ENCODE peak calls at places on chromosomes 3 and 15, in five cellular contexts. One of them, this sample, is unnamed.

GRCh38 chr3:126158016-126158911 is 22.1 kb downstream of the ALDH1L1 start:
- DNase-seq in fibroblast of the aortic adventitia: no peak
- DNase-seq in fibroblast of mammary gland: no peak
- DNase-seq in lung: peak; percentile 26
- DNase-seq in thyroid gland: no peak
- DNase-seq in this sample: no peak

GRCh38 chr3:20405731-20406130 is 219.7 kb upstream of the SGO1 start:
- DNase-seq in fibroblast of the aortic adventitia: no peak
- DNase-seq in fibroblast of mammary gland: peak; percentile 90
- DNase-seq in lung: no peak
- DNase-seq in thyroid gland: no peak
- DNase-seq in this sample: peak; percentile 9

GRCh38 chr3:14414841-14415464 is 12.5 kb downstream of the SLC6A6 start:
- DNase-seq in fibroblast of the aortic adventitia: no peak
- DNase-seq in fibroblast of mammary gland: no peak
- DNase-seq in lung: no peak
- DNase-seq in thyroid gland: no peak
- DNase-seq in this sample: no peak

GRCh38 chr3:190116551-190117067 is 4.1 kb downstream of the P3H2 start:
- DNase-seq in fibroblast of the aortic adventitia: peak; percentile 61
- DNase-seq in fibroblast of mammary gland: no peak
- DNase-seq in lung: no peak
- DNase-seq in thyroid gland: no peak
- DNase-seq in this sample: peak; percentile 65

GRCh38 chr15:74377831-74378766 is 10.7 kb upstream of the CYP11A1 start:
- DNase-seq in fibroblast of the aortic adventitia: no peak
- DNase-seq in fibroblast of mammary gland: no peak
- DNase-seq in lung: no peak
- DNase-seq in thyroid gland: no peak
- DNase-seq in this sample: no peak

GRCh38 chr3:170500995-170501394 is 82.3 kb downstream of the CLDN11 start:
- DNase-seq in fibroblast of the aortic adventitia: no peak
- DNase-seq in fibroblast of mammary gland: no peak
- DNase-seq in lung: no peak
- DNase-seq in thyroid gland: no peak
- DNase-seq in this sample: no peak

GRCh38 chr15:101110681-101111569 is 140.9 kb downstream of the CHSY1 start:
- DNase-seq in fibroblast of the aortic adventitia: no peak
- DNase-seq in fibroblast of mammary gland: no peak
- DNase-seq in lung: no peak
- DNase-seq in thyroid gland: no peak
- DNase-seq in this sample: no peak

GRCh38 chr3:113054552-113054951 is 63.8 kb downstream of the GTPBP8 start:
- DNase-seq in fibroblast of the aortic adventitia: peak; percentile 71
- DNase-seq in fibroblast of mammary gland: peak; percentile 90
- DNase-seq in lung: peak; percentile 33
- DNase-seq in thyroid gland: no peak
- DNase-seq in this sample: peak; percentile 80

GRCh38 chr3:56917740-56918568 is 116.2 kb upstream of the ARHGEF3 start:
- DNase-seq in fibroblast of the aortic adventitia: no peak
- DNase-seq in fibroblast of mammary gland: no peak
- DNase-seq in lung: no peak
- DNase-seq in thyroid gland: no peak
- DNase-seq in this sample: peak; percentile 48

GRCh38 chr15:27826411-27826810 is 272.7 kb downstream of the OCA2 start:
- DNase-seq in fibroblast of the aortic adventitia: no peak
- DNase-seq in fibroblast of mammary gland: peak; percentile 53
- DNase-seq in lung: no peak
- DNase-seq in thyroid gland: no peak
- DNase-seq in this sample: no peak

GRCh38 chr15:87687176-87687890 is 569.2 kb downstream of the NTRK3 start:
- DNase-seq in fibroblast of the aortic adventitia: no peak
- DNase-seq in fibroblast of mammary gland: no peak
- DNase-seq in lung: no peak
- DNase-seq in thyroid gland: no peak
- DNase-seq in this sample: no peak

GRCh38 chr15:25785643-25786029 is 77.5 kb downstream of the ATP10A start:
- DNase-seq in fibroblast of the aortic adventitia: no peak
- DNase-seq in fibroblast of mammary gland: no peak
- DNase-seq in lung: no peak
- DNase-seq in thyroid gland: no peak
- DNase-seq in this sample: no peak

GRCh38 chr3:186368164-186368563 is 6.1 kb upstream of the DGKG start:
- DNase-seq in fibroblast of the aortic adventitia: no peak
- DNase-seq in fibroblast of mammary gland: no peak
- DNase-seq in lung: no peak
- DNase-seq in thyroid gland: no peak
- DNase-seq in this sample: no peak

GRCh38 chr3:112640864-112641751 is at the start of gene CCDC80:
- DNase-seq in fibroblast of the aortic adventitia: peak; percentile 97
- DNase-seq in fibroblast of mammary gland: peak; percentile 97
- DNase-seq in lung: no peak
- DNase-seq in thyroid gland: no peak
- DNase-seq in this sample: peak; percentile 92

GRCh38 chr15:75192307-75192706 is 9.4 kb upstream of the C15orf39 start:
- DNase-seq in fibroblast of the aortic adventitia: no peak
- DNase-seq in fibroblast of mammary gland: no peak
- DNase-seq in lung: no peak
- DNase-seq in thyroid gland: no peak
- DNase-seq in this sample: no peak

GRCh38 chr3:60755094-60755493 is 496.2 kb downstream of the FHIT start:
- DNase-seq in fibroblast of the aortic adventitia: no peak
- DNase-seq in fibroblast of mammary gland: no peak
- DNase-seq in lung: no peak
- DNase-seq in thyroid gland: no peak
- DNase-seq in this sample: peak; percentile 8

GRCh38 chr3:55270976-55271375 is 216.1 kb downstream of the WNT5A start:
- DNase-seq in fibroblast of the aortic adventitia: no peak
- DNase-seq in fibroblast of mammary gland: no peak
- DNase-seq in lung: no peak
- DNase-seq in thyroid gland: no peak
- DNase-seq in this sample: no peak

GRCh38 chr3:67940200-67940952 is 286.0 kb upstream of the SUCLG2 start:
- DNase-seq in fibroblast of the aortic adventitia: peak; percentile 6
- DNase-seq in fibroblast of mammary gland: no peak
- DNase-seq in lung: no peak
- DNase-seq in thyroid gland: peak; percentile 1
- DNase-seq in this sample: peak; percentile 2

GRCh38 chr3:108341911-108342310 is 45.6 kb downstream of the HHLA2 start:
- DNase-seq in fibroblast of the aortic adventitia: no peak
- DNase-seq in fibroblast of mammary gland: no peak
- DNase-seq in lung: no peak
- DNase-seq in thyroid gland: no peak
- DNase-seq in this sample: no peak

GRCh38 chr3:54888873-54889272 is 39.0 kb downstream of the LRTM1 start:
- DNase-seq in fibroblast of the aortic adventitia: no peak
- DNase-seq in fibroblast of mammary gland: peak; percentile 84
- DNase-seq in lung: no peak
- DNase-seq in thyroid gland: no peak
- DNase-seq in this sample: peak; percentile 6

GRCh38 chr3:126126292-126126691 is 42.4 kb upstream of the SLC41A3 start:
- DNase-seq in fibroblast of the aortic adventitia: no peak
- DNase-seq in fibroblast of mammary gland: no peak
- DNase-seq in lung: no peak
- DNase-seq in thyroid gland: no peak
- DNase-seq in this sample: no peak

GRCh38 chr3:112074616-112075497 is 11.3 kb upstream of the C3orf52 start:
- DNase-seq in fibroblast of the aortic adventitia: peak; percentile 95
- DNase-seq in fibroblast of mammary gland: peak; percentile 87
- DNase-seq in lung: peak; percentile 64
- DNase-seq in thyroid gland: peak; percentile 78
- DNase-seq in this sample: peak; percentile 100

GRCh38 chr15:100653608-100654007 is 51.2 kb downstream of the ASB7 start:
- DNase-seq in fibroblast of the aortic adventitia: peak; percentile 21
- DNase-seq in fibroblast of mammary gland: no peak
- DNase-seq in lung: no peak
- DNase-seq in thyroid gland: no peak
- DNase-seq in this sample: no peak

GRCh38 chr15:25422021-25422420 is 16.8 kb downstream of the UBE3A start:
- DNase-seq in fibroblast of the aortic adventitia: no peak
- DNase-seq in fibroblast of mammary gland: peak; percentile 21
- DNase-seq in lung: no peak
- DNase-seq in thyroid gland: no peak
- DNase-seq in this sample: no peak

GRCh38 chr15:49627407-49627877 is 6.6 kb downstream of the DTWD1 start:
- DNase-seq in fibroblast of the aortic adventitia: peak; percentile 92
- DNase-seq in fibroblast of mammary gland: peak; percentile 73
- DNase-seq in lung: no peak
- DNase-seq in thyroid gland: no peak
- DNase-seq in this sample: peak; percentile 91

GRCh38 chr15:35450492-35450891 is 95.5 kb downstream of the DPH6 start:
- DNase-seq in fibroblast of the aortic adventitia: peak; percentile 73
- DNase-seq in fibroblast of mammary gland: peak; percentile 90
- DNase-seq in lung: no peak
- DNase-seq in thyroid gland: no peak
- DNase-seq in this sample: peak; percentile 87

GRCh38 chr15:64653757-64654156 is 121.6 kb downstream of the RBPMS2 start:
- DNase-seq in fibroblast of the aortic adventitia: peak; percentile 57
- DNase-seq in fibroblast of mammary gland: peak; percentile 46
- DNase-seq in lung: no peak
- DNase-seq in thyroid gland: no peak
- DNase-seq in this sample: no peak

GRCh38 chr15:33963831-33964664 is 4.2 kb upstream of the CHRM5 start:
- DNase-seq in fibroblast of the aortic adventitia: peak; percentile 71
- DNase-seq in fibroblast of mammary gland: peak; percentile 65
- DNase-seq in lung: no peak
- DNase-seq in thyroid gland: no peak
- DNase-seq in this sample: peak; percentile 41

GRCh38 chr3:112653881-112654300 is 12.9 kb upstream of the CCDC80 start:
- DNase-seq in fibroblast of the aortic adventitia: peak; percentile 93
- DNase-seq in fibroblast of mammary gland: peak; percentile 93
- DNase-seq in lung: peak; percentile 40
- DNase-seq in thyroid gland: no peak
- DNase-seq in this sample: peak; percentile 84

GRCh38 chr3:179882322-179882721 is 154.4 kb downstream of the PEX5L start:
- DNase-seq in fibroblast of the aortic adventitia: peak; percentile 19
- DNase-seq in fibroblast of mammary gland: no peak
- DNase-seq in lung: no peak
- DNase-seq in thyroid gland: no peak
- DNase-seq in this sample: no peak

GRCh38 chr3:52865994-52866393 is 31.2 kb upstream of the MUSTN1 start:
- DNase-seq in fibroblast of the aortic adventitia: no peak
- DNase-seq in fibroblast of mammary gland: no peak
- DNase-seq in lung: no peak
- DNase-seq in thyroid gland: no peak
- DNase-seq in this sample: no peak

GRCh38 chr15:60681353-60681752 is 202.4 kb upstream of the ICE2 start:
- DNase-seq in fibroblast of the aortic adventitia: no peak
- DNase-seq in fibroblast of mammary gland: no peak
- DNase-seq in lung: no peak
- DNase-seq in thyroid gland: no peak
- DNase-seq in this sample: no peak

GRCh38 chr15:70026991-70027390 is 70.7 kb downstream of the TLE3 start:
- DNase-seq in fibroblast of the aortic adventitia: no peak
- DNase-seq in fibroblast of mammary gland: no peak
- DNase-seq in lung: no peak
- DNase-seq in thyroid gland: no peak
- DNase-seq in this sample: no peak
- H3K4me3 ChIP-seq in fibroblast of the aortic adventitia: no peak overlapping the region
- H3K4me3 ChIP-seq in fibroblast of mammary gland: no peak overlapping the region
- H3K4me3 ChIP-seq in lung: no peak overlapping the region
- H3K4me3 ChIP-seq in thyroid gland: no peak overlapping the region
- H3K4me3 ChIP-seq in this sample: no peak overlapping the region

DNA sequence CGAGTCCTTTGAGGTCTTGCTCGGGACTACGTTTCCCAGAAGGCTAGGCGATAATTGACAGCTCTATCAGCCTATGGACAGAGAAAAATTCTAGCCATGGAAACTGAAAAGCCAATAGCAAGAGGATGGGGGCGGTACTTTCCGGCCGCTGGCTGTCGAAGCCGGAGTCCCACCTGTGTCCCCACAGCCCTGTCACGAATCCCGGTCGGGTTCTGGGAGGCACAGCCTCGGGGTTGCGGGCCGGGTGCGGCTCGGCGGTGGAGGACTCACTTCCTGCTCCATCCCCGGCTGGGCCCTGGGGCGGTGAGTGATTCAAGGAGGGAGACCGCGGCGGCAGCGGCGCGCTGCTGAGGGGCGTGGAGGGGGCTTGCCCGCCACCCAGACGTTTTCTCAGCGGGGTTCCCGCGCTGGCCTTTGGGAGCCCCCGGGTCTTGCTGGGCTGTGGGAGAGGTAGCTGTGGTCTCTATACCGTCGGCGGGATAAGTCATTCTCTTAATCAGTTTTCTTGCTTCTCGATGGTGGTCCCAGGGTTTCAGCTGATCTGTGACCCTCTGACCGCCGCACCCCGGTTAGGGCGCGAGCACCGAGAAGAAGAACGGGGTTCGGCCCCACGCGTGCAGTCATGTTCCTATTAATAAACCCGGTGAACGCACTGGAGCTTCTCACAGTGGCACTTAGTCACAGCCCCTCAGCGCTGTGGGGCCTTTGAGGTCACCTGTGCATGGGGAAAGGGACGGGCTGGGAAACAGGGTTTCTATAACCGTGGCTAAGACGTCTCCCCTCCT is at the start of gene ZNF774:
- DNase-seq in fibroblast of the aortic adventitia: peak; percentile 98
- DNase-seq in fibroblast of mammary gland: peak; percentile 95
- DNase-seq in lung: peak; percentile 92
- DNase-seq in thyroid gland: peak; percentile 94
- DNase-seq in this sample: peak; percentile 94
- TF ChIP-seq CTCF in fibroblast of the aortic adventitia: no peak
- TF ChIP-seq CTCF in fibroblast of mammary gland: no peak
- TF ChIP-seq CTCF in lung: no peak
- TF ChIP-seq CTCF in thyroid gland: no peak
- TF ChIP-seq CTCF in this sample: no peak

DNA sequence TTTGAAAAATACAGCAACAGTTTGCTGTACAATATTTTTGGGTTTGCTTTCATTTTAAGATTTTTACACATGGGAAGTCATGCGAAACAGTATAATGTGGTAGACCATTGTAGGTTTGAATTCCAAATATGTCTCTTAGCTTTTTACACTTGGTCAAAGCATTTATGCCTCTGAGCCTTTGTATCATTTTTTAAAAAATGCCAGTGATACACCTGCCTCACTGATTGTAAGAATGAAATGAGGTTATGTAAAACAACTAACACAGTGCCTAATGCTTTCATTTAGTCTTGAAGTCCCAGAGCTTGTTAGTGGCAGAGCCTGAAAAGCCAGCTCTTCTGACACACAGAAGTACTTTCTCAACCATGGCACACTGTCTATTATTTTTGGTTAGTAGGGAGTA is 202.0 kb downstream of the UBE2E2 start:
- DNase-seq in fibroblast of the aortic adventitia: no peak
- DNase-seq in fibroblast of mammary gland: no peak
- DNase-seq in lung: no peak
- DNase-seq in thyroid gland: no peak
- DNase-seq in this sample: peak; percentile 10
- H3K4me3 ChIP-seq in fibroblast of the aortic adventitia: no peak overlapping the region
- H3K4me3 ChIP-seq in fibroblast of mammary gland: no peak overlapping the region
- H3K4me3 ChIP-seq in lung: no peak overlapping the region
- H3K4me3 ChIP-seq in thyroid gland: no peak overlapping the region
- H3K4me3 ChIP-seq in this sample: no peak overlapping the region

DNA sequence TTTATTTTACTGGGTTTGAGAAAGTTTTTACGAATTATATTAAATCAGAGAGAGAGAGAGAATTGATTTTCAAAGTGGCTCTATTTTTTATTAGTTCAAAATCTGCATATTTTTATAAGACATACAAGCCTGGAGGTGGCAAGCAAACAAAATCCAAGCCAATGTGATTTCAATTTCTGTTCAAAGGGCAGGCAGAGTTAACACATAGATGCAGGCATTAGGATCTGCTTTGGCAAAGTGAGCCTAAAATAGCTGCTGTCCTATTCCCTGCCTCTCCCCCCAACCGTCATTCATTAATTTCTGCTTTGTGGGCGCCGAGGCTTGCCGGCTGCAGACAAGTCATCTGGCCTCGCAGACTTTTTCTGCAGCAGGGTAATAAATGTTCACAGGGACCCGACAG is 124.0 kb upstream of the SLC6A11 start:
- DNase-seq in fibroblast of the aortic adventitia: no peak
- DNase-seq in fibroblast of mammary gland: no peak
- DNase-seq in lung: no peak
- DNase-seq in thyroid gland: no peak
- DNase-seq in this sample: no peak
- TF ChIP-seq CTCF in fibroblast of the aortic adventitia: no peak
- TF ChIP-seq CTCF in fibroblast of mammary gland: no peak
- TF ChIP-seq CTCF in lung: no peak
- TF ChIP-seq CTCF in thyroid gland: no peak
- TF ChIP-seq CTCF in this sample: no peak